ENCODE peak calls at places on chromosomes 5 and 9, in four cellular contexts. S is HepG2, I is K562, J is H1. N is an unnamed sample.

GRCh38 chr5:107631805-107632362 is 38.9 kb downstream of the EFNA5 start:
- DNase-seq in S (no peak), I (no peak), J (no peak), N (no peak)

GRCh38 chr5:91384671-91385430 is 1.7 kb upstream of the ARRDC3 start:
- DNase-seq in S (peak), I (peak), J (no peak), N (peak)

GRCh38 chr9:12923472-12924009 is 148.7 kb downstream of the LURAP1L start:
- DNase-seq in S (no peak), I (no peak), J (no peak), N (no peak)

GRCh38 chr5:176793343-176793699 is 17.0 kb upstream of the UNC5A start:
- DNase-seq in S (no peak), I (peak), J (peak), N (no peak)

GRCh38 chr9:23555849-23556248 is 270.2 kb downstream of the ELAVL2 start:
- DNase-seq in S (no peak), I (no peak), J (no peak), N (no peak)

GRCh38 chr9:22158983-22159382 is 149.9 kb upstream of the CDKN2B start:
- DNase-seq in S (peak), I (no peak), J (no peak), N (no peak)

GRCh38 chr5:119301947-119302346 is 53.9 kb upstream of the TNFAIP8 start:
- DNase-seq in S (no peak), I (no peak), J (no peak), N (no peak)

GRCh38 chr9:76927540-76928240 is 21.8 kb upstream of the PRUNE2 start:
- DNase-seq in S (no peak), I (no peak), J (no peak), N (no peak)

GRCh38 chr5:72188176-72188575 is 80.9 kb downstream of the MAP1B start:
- DNase-seq in S (no peak), I (no peak), J (no peak), N (no peak)

GRCh38 chr5:54021413-54022155 is 288.8 kb downstream of the ARL15 start:
- DNase-seq in S (no peak), I (no peak), J (no peak), N (no peak)

GRCh38 chr5:76403963-76404693 is 1.0 kb downstream of the IQGAP2 start:
- DNase-seq in S (peak), I (peak), J (peak), N (peak)

GRCh38 chr9:89340332-89340731 is 22.0 kb downstream of the SECISBP2 start:
- DNase-seq in S (no peak), I (no peak), J (no peak), N (no peak)

GRCh38 chr9:130450344-130451003 is 5.7 kb downstream of the ASS1 start:
- DNase-seq in S (peak), I (no peak), J (no peak), N (no peak)

GRCh38 chr5:171291371-171291770 is 17.7 kb upstream of the TLX3 start:
- DNase-seq in S (no peak), I (no peak), J (peak), N (no peak)

GRCh38 chr9:33163433-33164137 is 3.6 kb downstream of the B4GALT1 start:
- DNase-seq in S (no peak), I (no peak), J (no peak), N (no peak)

GRCh38 chr9:33167084-33167948 is at the start of gene B4GALT1:
- DNase-seq in S (peak), I (peak), J (peak), N (peak)

GRCh38 chr9:33166263-33167083 is 663 bp downstream of the B4GALT1 start:
- DNase-seq in S (no peak), I (peak), J (no peak), N (peak)

GRCh38 chr9:33164138-33164809 is 2.9 kb downstream of the B4GALT1 start:
- DNase-seq in S (no peak), I (no peak), J (no peak), N (no peak)

DNA sequence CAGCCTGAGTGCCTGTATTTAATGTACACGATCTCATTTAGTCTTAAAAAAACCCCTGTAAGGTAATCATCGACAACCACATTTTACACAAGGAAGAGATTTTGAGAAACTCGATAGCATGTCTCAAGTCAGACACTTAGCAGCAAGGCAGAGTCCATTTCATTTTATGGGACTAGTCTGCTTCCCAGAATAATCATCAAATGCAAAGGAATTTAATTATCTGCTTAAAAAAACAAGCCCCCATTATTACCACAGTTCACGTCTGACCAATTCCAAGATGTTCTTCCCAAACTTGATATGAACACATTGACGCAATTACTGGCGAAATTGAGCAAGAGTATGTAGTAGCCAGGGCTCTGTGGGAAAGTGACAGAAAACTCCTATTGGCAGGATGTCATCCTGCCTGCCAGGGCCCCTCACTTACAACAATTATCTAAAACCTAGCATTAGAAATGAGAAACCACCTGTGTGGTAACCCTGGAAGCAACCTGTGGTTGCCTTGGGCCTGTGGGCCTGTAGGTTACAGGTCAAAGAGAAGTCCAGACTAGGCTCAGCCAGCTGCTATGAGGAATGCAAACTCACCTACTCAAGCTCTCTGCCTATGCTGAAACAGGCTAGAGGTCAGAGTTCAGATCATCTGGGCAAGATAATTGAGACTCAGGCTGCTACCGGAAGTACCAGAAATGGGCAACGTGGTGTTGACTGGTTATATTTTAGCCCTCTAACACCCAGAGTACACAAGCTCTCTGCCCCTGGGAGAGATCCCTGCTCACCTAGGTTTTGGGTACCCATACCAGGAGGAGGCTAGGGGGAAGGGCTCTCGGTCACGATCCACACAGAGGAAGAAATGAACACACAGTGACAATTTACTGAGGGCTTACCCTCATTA is 1.6 kb downstream of the B4GALT1 start:
- DNase-seq in S (peak), I (peak), J (no peak), N (peak)
- TF ChIP-seq EP300 in S (peak), I (no peak), J (no peak), N (no peak)

DNA sequence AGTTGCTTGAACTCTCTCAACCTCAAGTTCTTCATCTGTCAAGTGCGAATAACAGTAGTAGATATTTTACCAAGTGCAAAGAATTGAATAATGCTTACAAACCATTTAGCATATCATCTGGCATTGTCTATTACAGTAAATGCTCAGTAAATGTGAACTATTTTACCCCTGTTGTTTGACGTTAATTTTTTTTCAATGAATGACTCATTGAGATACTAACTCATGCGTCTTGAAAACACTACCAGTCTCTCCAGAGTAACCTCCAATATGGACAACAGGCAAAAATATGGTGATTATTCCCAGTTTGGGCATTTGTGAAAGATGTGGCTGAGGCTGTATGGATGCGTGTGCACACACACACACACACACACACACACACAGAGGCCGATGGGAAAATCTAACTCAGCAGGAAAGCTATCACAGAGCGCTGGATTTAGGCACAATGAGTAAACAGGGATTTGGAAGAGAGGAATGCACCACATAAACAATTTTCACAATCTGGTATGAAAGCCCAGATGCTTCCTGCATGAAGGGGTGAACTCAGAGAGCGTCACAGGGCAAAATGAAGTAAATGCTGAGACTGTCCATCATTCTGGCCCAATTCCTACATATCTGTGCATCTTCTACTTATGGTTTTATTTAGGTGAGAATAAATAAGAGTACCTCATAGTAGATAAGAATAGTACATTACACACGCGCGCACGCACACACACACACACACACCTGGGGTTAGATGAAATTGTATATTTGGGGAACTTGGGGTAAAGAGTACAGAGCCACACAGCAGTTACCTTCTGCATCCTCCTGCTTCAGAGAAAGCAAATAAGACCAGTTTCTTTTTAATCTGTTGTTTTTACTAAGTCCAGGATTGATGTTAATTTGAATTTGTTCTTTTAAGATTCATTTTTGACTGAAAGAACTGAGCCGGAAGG is 128.7 kb downstream of the PALM2AKAP2 start:
- DNase-seq in S (no peak), I (no peak), J (no peak), N (no peak)
- TF ChIP-seq JUN in S (no peak), I (no peak), J (no peak), N (no peak)

GRCh38 chr5:160083012-160083436 is 36.2 kb downstream of the PWWP2A start:
- DNase-seq in S (no peak), I (no peak), J (no peak), N (no peak)
- TF ChIP-seq EP300 in S (no peak), I (no peak), J (no peak), N (no peak)

GRCh38 chr5:74233571-74233970 is 407.0 kb downstream of the ENC1 start:
- DNase-seq in S (no peak), I (no peak), J (no peak), N (no peak)
- TF ChIP-seq JUN in S (no peak), I (no peak), J (no peak), N (no peak)

GRCh38 chr9:136646827-136647711 is 15.6 kb upstream of the EGFL7 start:
- DNase-seq in S (no peak), I (peak), J (peak), N (no peak)

GRCh38 chr9:136644593-136645342 is 17.9 kb upstream of the EGFL7 start:
- DNase-seq in S (peak), I (peak), J (peak), N (no peak)

GRCh38 chr9:136644343-136644592 is 18.4 kb upstream of the EGFL7 start:
- DNase-seq in S (no peak), I (peak), J (no peak), N (peak)

GRCh38 chr9:136645343-136645902 is 17.3 kb upstream of the EGFL7 start:
- DNase-seq in S (no peak), I (no peak), J (peak), N (no peak)

DNA sequence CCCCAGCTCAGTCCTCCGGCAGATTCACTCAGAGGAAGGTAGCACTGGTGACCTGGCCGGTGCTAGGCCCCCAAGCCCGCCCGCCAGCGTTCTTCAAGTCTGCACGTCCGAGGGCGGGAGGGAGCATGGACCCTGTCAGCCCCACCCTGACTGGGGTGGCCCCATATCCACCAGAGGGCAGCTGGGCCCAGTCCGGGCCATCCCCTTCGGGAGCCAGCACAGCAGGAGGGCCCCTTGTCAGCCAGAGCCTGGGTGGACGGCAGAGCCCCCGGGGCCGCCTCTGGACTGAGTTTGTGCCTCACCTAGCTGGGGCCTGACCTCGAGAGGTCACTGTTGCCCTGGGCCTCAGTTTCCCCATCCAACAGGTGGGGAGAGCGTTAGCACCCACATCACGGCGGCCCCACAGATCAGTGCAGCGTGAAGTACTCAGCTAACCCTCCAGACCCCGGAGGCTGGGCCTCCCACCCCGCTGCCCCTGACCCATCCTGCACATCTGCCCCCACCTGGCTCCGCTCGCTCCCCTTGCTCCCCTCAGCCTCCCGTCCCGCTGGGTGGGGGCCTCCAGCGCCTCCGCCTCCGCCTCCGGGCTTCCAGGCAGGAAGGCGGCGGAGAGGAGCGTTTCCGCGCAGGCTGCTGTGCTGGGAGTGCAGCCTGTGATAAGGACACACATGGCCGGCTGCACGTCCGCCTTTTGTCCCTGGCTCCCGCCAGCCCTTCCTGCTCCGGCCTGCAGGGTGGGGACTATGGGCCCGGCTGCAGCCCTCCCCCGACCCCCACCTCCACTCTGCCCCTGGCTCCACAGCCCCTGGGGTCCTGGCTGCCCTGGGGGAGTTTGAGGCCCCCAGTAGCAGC is 16.6 kb upstream of the EGFL7 start:
- DNase-seq in S (peak), I (peak), J (peak), N (no peak)
- TF ChIP-seq EP300 in S (no peak), I (peak), J (no peak), N (no peak)

GRCh38 chr9:86043999-86044398 is 55.4 kb downstream of the GOLM1 start:
- DNase-seq in S (peak), I (no peak), J (no peak), N (no peak)
- TF ChIP-seq JUN in S (no peak), I (no peak), J (no peak), N (no peak)

GRCh38 chr5:168583742-168584482 is 4.7 kb upstream of the PANK3 start:
- DNase-seq in S (no peak), I (no peak), J (no peak), N (no peak)

GRCh38 chr5:168590666-168591065 is 11.5 kb upstream of the PANK3 start:
- DNase-seq in S (no peak), I (no peak), J (no peak), N (no peak)

GRCh38 chr5:168587987-168588386 is 8.8 kb upstream of the PANK3 start:
- DNase-seq in S (no peak), I (no peak), J (no peak), N (no peak)

GRCh38 chr5:168579987-168580508 is 880 bp upstream of the PANK3 start:
- DNase-seq in S (no peak), I (no peak), J (no peak), N (no peak)

GRCh38 chr5:168585119-168585912 is 6.1 kb upstream of the PANK3 start:
- DNase-seq in S (no peak), I (no peak), J (no peak), N (no peak)
- TF ChIP-seq EP300 in S (no peak), I (no peak), J (no peak), N (no peak)

N was measured in A549.